ENCODE peak calls at places on chromosomes 13 and 19, in four cellular contexts. Y is neuronal stem cell, I is epithelial cell of esophagus, X is ELF-1. W is an unnamed sample.
A peak's percentile ranks its signal among the peaks of the same experiment; 100 is the strongest.

GRCh38 chr19:32041681-32042292 is 303.6 kb upstream of the ZNF507 start:
- DNase-seq in Y (peak; percentile 57), I (peak; percentile 2), X (peak; percentile 23), W (peak; percentile 36)

GRCh38 chr13:76647550-76647949 is 238.7 kb downstream of the KCTD12 start:
- DNase-seq in Y (no peak), I (peak; percentile 57), X (no peak), W (no peak)

GRCh38 chr13:27440408-27440807 is 10.0 kb downstream of the MTIF3 start:
- DNase-seq in Y (no peak), I (no peak), X (no peak), W (no peak)

GRCh38 chr13:30376426-30377311 is 45.6 kb upstream of the UBE2L5 start:
- DNase-seq in Y (no peak), I (peak; percentile 40), X (no peak), W (no peak)

GRCh38 chr13:105719861-105720260 is 815.6 kb downstream of the EFNB2 start:
- DNase-seq in Y (no peak), I (no peak), X (no peak), W (no peak)

GRCh38 chr13:107866007-107866665 is 349.2 kb downstream of the LIG4 start:
- DNase-seq in Y (peak; percentile 43), I (no peak), X (peak; percentile 42), W (no peak)

GRCh38 chr13:113114511-113115362 is 7.9 kb upstream of the F10 start:
- DNase-seq in Y (no peak), I (no peak), X (no peak), W (no peak)

GRCh38 chr19:41298327-41298964 is 11.5 kb upstream of the CCDC97 start:
- DNase-seq in Y (no peak), I (no peak), X (peak; percentile 48), W (no peak)

GRCh38 chr13:23928985-23929384 is 31.7 kb upstream of the C1QTNF9B start:
- DNase-seq in Y (no peak), I (peak; percentile 78), X (no peak), W (peak; percentile 88)

GRCh38 chr19:18291590-18292459 is 10.4 kb upstream of the JUND start:
- DNase-seq in Y (no peak), I (peak; percentile 39), X (peak; percentile 97), W (peak; percentile 54)

GRCh38 chr19:12596927-12597548 is 13.6 kb downstream of the ZNF490 start:
- DNase-seq in Y (no peak), I (no peak), X (peak; percentile 75), W (no peak)

GRCh38 chr13:100533588-100534041 is 55.0 kb downstream of the GGACT start:
- DNase-seq in Y (no peak), I (no peak), X (no peak), W (no peak)

GRCh38 chr19:12657966-12658365 is 8.6 kb downstream of the MAN2B1 start:
- DNase-seq in Y (no peak), I (no peak), X (no peak), W (no peak)

GRCh38 chr13:39612023-39612637 is 9.1 kb upstream of the LHFPL6 start:
- DNase-seq in Y (peak; percentile 69), I (peak; percentile 82), X (no peak), W (peak; percentile 42)

GRCh38 chr13:30020726-30021312 is 170.4 kb upstream of the UBL3 start:
- DNase-seq in Y (no peak), I (peak; percentile 73), X (no peak), W (peak; percentile 37)

GRCh38 chr13:48176781-48177180 is 56.2 kb upstream of the ITM2B start:
- DNase-seq in Y (no peak), I (no peak), X (no peak), W (no peak)

GRCh38 chr19:1582201-1582600 is 10.5 kb downstream of the MBD3 start:
- DNase-seq in Y (no peak), I (no peak), X (no peak), W (no peak)

GRCh38 chr13:71240906-71241305 is 626.1 kb downstream of the DACH1 start:
- DNase-seq in Y (no peak), I (peak; percentile 12), X (no peak), W (no peak)

GRCh38 chr13:57666554-57666953 is 35.0 kb downstream of the PCDH17 start:
- DNase-seq in Y (no peak), I (no peak), X (no peak), W (no peak)

GRCh38 chr13:33722216-33722900 is 95.6 kb upstream of the RFC3 start:
- DNase-seq in Y (no peak), I (no peak), X (no peak), W (no peak)

GRCh38 chr13:52849727-52850395 is 1.4 kb upstream of the PCDH8 start:
- DNase-seq in Y (no peak), I (no peak), X (peak; percentile 51), W (no peak)

GRCh38 chr13:112871742-112872141 is 97.3 kb upstream of the MCF2L start:
- DNase-seq in Y (no peak), I (no peak), X (no peak), W (no peak)

GRCh38 chr19:28443361-28443760 is 769.6 kb downstream of the UQCRFS1 start:
- DNase-seq in Y (no peak), I (no peak), X (no peak), W (no peak)

GRCh38 chr19:8561071-8561764 is 16.0 kb downstream of the MYO1F start:
- DNase-seq in Y (no peak), I (no peak), X (peak; percentile 54), W (no peak)

GRCh38 chr19:49645995-49646394 is 4.0 kb downstream of the SCAF1 start:
- DNase-seq in Y (no peak), I (no peak), X (no peak), W (no peak)

GRCh38 chr13:46747031-46747820 is 49.7 kb downstream of the ESD start:
- DNase-seq in Y (no peak), I (no peak), X (no peak), W (no peak)

GRCh38 chr19:19595171-19595701 is 23.3 kb downstream of the PBX4 start:
- DNase-seq in Y (no peak), I (peak; percentile 58), X (no peak), W (no peak)

GRCh38 chr19:35908010-35908441 is at the start of gene TYROBP:
- DNase-seq in Y (no peak), I (no peak), X (no peak), W (no peak)

GRCh38 chr19:44897835-44898234 is 6.8 kb downstream of the TOMM40 start:
- DNase-seq in Y (no peak), I (no peak), X (no peak), W (no peak)

GRCh38 chr13:39311619-39312018 is 273.4 kb downstream of the NHLRC3 start:
- DNase-seq in Y (no peak), I (peak; percentile 15), X (no peak), W (no peak)

GRCh38 chr19:18590273-18591272 is 2.0 kb downstream of the REX1BD start:
- DNase-seq in Y (peak; percentile 93), I (peak; percentile 90), X (peak; percentile 99), W (peak; percentile 59)

GRCh38 chr13:73464758-73465628 is 406.2 kb downstream of the KLF5 start:
- DNase-seq in Y (no peak), I (peak; percentile 17), X (no peak), W (no peak)

GRCh38 chr13:42876810-42877550 is 95.6 kb downstream of the FAM216B start:
- DNase-seq in Y (no peak), I (peak; percentile 80), X (no peak), W (peak; percentile 34)

W was measured in RWPE1.